ENCODE peak calls at places on chromosomes 13 and 19, in four cellular contexts. L is HTR-8/SVneo, G is anterior cingulate cortex, T is SJSA1. C is an unnamed sample.
A peak's percentile ranks its signal among the peaks of the same experiment; 100 is the strongest.

GRCh38 chr19:31231181-31231580 is 118.1 kb downstream of the TSHZ3 start:
- DNase-seq in L (no peak), G (no peak), T (no peak), C (no peak)

GRCh38 chr19:48135411-48135810 is 24.8 kb upstream of the PLA2G4C start:
- DNase-seq in L (no peak), G (no peak), T (no peak), C (no peak)

GRCh38 chr19:36093146-36093662 is 17.7 kb upstream of the OVOL3 start:
- DNase-seq in L (no peak), G (no peak), T (no peak), C (no peak)

GRCh38 chr13:88395804-88396203 is 724.6 kb downstream of the SLITRK5 start:
- DNase-seq in L (no peak), G (no peak), T (no peak), C (no peak)

GRCh38 chr13:96075953-96076543 is 13.9 kb upstream of the HS6ST3 start:
- DNase-seq in L (no peak), G (no peak), T (no peak), C (no peak)

GRCh38 chr13:71712988-71713653 is 153.9 kb downstream of the DACH1 start:
- DNase-seq in L (no peak), G (no peak), T (no peak), C (no peak)

GRCh38 chr13:50616101-50616500 is 227.4 kb downstream of the DLEU7 start:
- DNase-seq in L (no peak), G (no peak), T (no peak), C (no peak)

GRCh38 chr19:4582112-4582553 is 22.6 kb upstream of the SEMA6B start:
- DNase-seq in L (no peak), G (no peak), T (no peak), C (no peak)

GRCh38 chr13:27549406-27549981 is 70.8 kb downstream of the LNX2 start:
- DNase-seq in L (no peak), G (no peak), T (no peak), C (no peak)

GRCh38 chr19:33311326-33311682 is 9.0 kb upstream of the CEBPA start:
- DNase-seq in L (no peak), G (no peak), T (no peak), C (no peak)

GRCh38 chr19:58569191-58569942 is 3.8 kb downstream of the MZF1 start:
- DNase-seq in L (no peak), G (no peak), T (no peak), C (no peak)

GRCh38 chr13:97344250-97345175 is 89.5 kb upstream of the RAP2A start:
- DNase-seq in L (peak; percentile 21), G (no peak), T (no peak), C (no peak)